ENCODE peak calls at places on chromosomes 13 and 19, in ten cellular contexts. One of them, this sample, is unnamed.

GRCh38 chr13:113857531-113858195 is 6.2 kb downstream of the GAS6 start:
- DNase-seq in stimulated activated CD8-positive, alpha-beta memory T cell treated with anti-CD3 and anti-CD28 coated beads, Interleukin-4, amount 100 ng/mL, for 24 hours: no peak
- DNase-seq in psoas muscle: no peak
- DNase-seq in AG09309: no peak
- DNase-seq in fibroblast of the conjunctiva: no peak
- DNase-seq in stimulated activated CD4-positive, alpha-beta T cell treated with anti-CD3 and anti-CD28 coated beads, Interleukin-2, amount 100 ng/mL, for 24 hours: no peak
- DNase-seq in activated B cell treated with CpG ODN at 0.5 μM for 24 hours: no peak
- DNase-seq in activated CD8-positive, alpha-beta memory T cell treated with anti-CD3 and anti-CD28 coated beads for 4 hours: no peak
- DNase-seq in body of pancreas: no peak
- DNase-seq in cardiac fibroblast: no peak
- DNase-seq in this sample: no peak

GRCh38 chr19:46963093-46963734 is 56.4 kb upstream of the NPAS1 start:
- DNase-seq in stimulated activated CD8-positive, alpha-beta memory T cell treated with anti-CD3 and anti-CD28 coated beads, Interleukin-4, amount 100 ng/mL, for 24 hours: no peak
- DNase-seq in fibroblast of the conjunctiva: no peak
- DNase-seq in AG09309: peak
- DNase-seq in cardiac fibroblast: peak
- DNase-seq in activated B cell treated with CpG ODN at 0.5 μM for 24 hours: no peak
- DNase-seq in psoas muscle: no peak
- DNase-seq in stimulated activated CD4-positive, alpha-beta T cell treated with anti-CD3 and anti-CD28 coated beads, Interleukin-2, amount 100 ng/mL, for 24 hours: no peak
- DNase-seq in body of pancreas: no peak
- DNase-seq in activated CD8-positive, alpha-beta memory T cell treated with anti-CD3 and anti-CD28 coated beads for 4 hours: no peak
- DNase-seq in this sample: peak

GRCh38 chr13:30877335-30877734 is 28.7 kb upstream of the MEDAG start:
- DNase-seq in activated CD8-positive, alpha-beta memory T cell treated with anti-CD3 and anti-CD28 coated beads for 4 hours: no peak
- DNase-seq in psoas muscle: no peak
- DNase-seq in AG09309: no peak
- DNase-seq in activated B cell treated with CpG ODN at 0.5 μM for 24 hours: no peak
- DNase-seq in body of pancreas: no peak
- DNase-seq in fibroblast of the conjunctiva: peak
- DNase-seq in stimulated activated CD4-positive, alpha-beta T cell treated with anti-CD3 and anti-CD28 coated beads, Interleukin-2, amount 100 ng/mL, for 24 hours: no peak
- DNase-seq in stimulated activated CD8-positive, alpha-beta memory T cell treated with anti-CD3 and anti-CD28 coated beads, Interleukin-4, amount 100 ng/mL, for 24 hours: no peak
- DNase-seq in cardiac fibroblast: peak
- DNase-seq in this sample: no peak

GRCh38 chr19:459724-460511 is 915 bp downstream of the SHC2 start:
- DNase-seq in stimulated activated CD4-positive, alpha-beta T cell treated with anti-CD3 and anti-CD28 coated beads, Interleukin-2, amount 100 ng/mL, for 24 hours: peak
- DNase-seq in psoas muscle: peak
- DNase-seq in activated CD8-positive, alpha-beta memory T cell treated with anti-CD3 and anti-CD28 coated beads for 4 hours: no peak
- DNase-seq in AG09309: no peak
- DNase-seq in cardiac fibroblast: peak
- DNase-seq in body of pancreas: peak
- DNase-seq in stimulated activated CD8-positive, alpha-beta memory T cell treated with anti-CD3 and anti-CD28 coated beads, Interleukin-4, amount 100 ng/mL, for 24 hours: peak
- DNase-seq in activated B cell treated with CpG ODN at 0.5 μM for 24 hours: no peak
- DNase-seq in fibroblast of the conjunctiva: no peak
- DNase-seq in this sample: no peak

GRCh38 chr19:18171605-18172327 is 1.8 kb upstream of the IFI30 start:
- DNase-seq in body of pancreas: no peak
- DNase-seq in activated CD8-positive, alpha-beta memory T cell treated with anti-CD3 and anti-CD28 coated beads for 4 hours: no peak
- DNase-seq in stimulated activated CD4-positive, alpha-beta T cell treated with anti-CD3 and anti-CD28 coated beads, Interleukin-2, amount 100 ng/mL, for 24 hours: no peak
- DNase-seq in psoas muscle: no peak
- DNase-seq in AG09309: no peak
- DNase-seq in stimulated activated CD8-positive, alpha-beta memory T cell treated with anti-CD3 and anti-CD28 coated beads, Interleukin-4, amount 100 ng/mL, for 24 hours: no peak
- DNase-seq in cardiac fibroblast: no peak
- DNase-seq in activated B cell treated with CpG ODN at 0.5 μM for 24 hours: no peak
- DNase-seq in fibroblast of the conjunctiva: no peak
- DNase-seq in this sample: no peak

GRCh38 chr19:54574527-54575056 is 1.0 kb downstream of the LILRA2 start:
- DNase-seq in activated CD8-positive, alpha-beta memory T cell treated with anti-CD3 and anti-CD28 coated beads for 4 hours: no peak
- DNase-seq in stimulated activated CD8-positive, alpha-beta memory T cell treated with anti-CD3 and anti-CD28 coated beads, Interleukin-4, amount 100 ng/mL, for 24 hours: no peak
- DNase-seq in AG09309: no peak
- DNase-seq in body of pancreas: no peak
- DNase-seq in fibroblast of the conjunctiva: no peak
- DNase-seq in activated B cell treated with CpG ODN at 0.5 μM for 24 hours: no peak
- DNase-seq in psoas muscle: no peak
- DNase-seq in cardiac fibroblast: no peak
- DNase-seq in stimulated activated CD4-positive, alpha-beta T cell treated with anti-CD3 and anti-CD28 coated beads, Interleukin-2, amount 100 ng/mL, for 24 hours: no peak
- DNase-seq in this sample: no peak

GRCh38 chr19:10690351-10690781 is 10.9 kb upstream of the QTRT1 start:
- DNase-seq in stimulated activated CD4-positive, alpha-beta T cell treated with anti-CD3 and anti-CD28 coated beads, Interleukin-2, amount 100 ng/mL, for 24 hours: no peak
- DNase-seq in body of pancreas: no peak
- DNase-seq in activated CD8-positive, alpha-beta memory T cell treated with anti-CD3 and anti-CD28 coated beads for 4 hours: no peak
- DNase-seq in stimulated activated CD8-positive, alpha-beta memory T cell treated with anti-CD3 and anti-CD28 coated beads, Interleukin-4, amount 100 ng/mL, for 24 hours: no peak
- DNase-seq in AG09309: peak
- DNase-seq in fibroblast of the conjunctiva: peak
- DNase-seq in activated B cell treated with CpG ODN at 0.5 μM for 24 hours: no peak
- DNase-seq in psoas muscle: no peak
- DNase-seq in cardiac fibroblast: peak
- DNase-seq in this sample: no peak

GRCh38 chr13:32261567-32261966 is 53.6 kb downstream of the ZAR1L start:
- DNase-seq in psoas muscle: peak
- DNase-seq in stimulated activated CD8-positive, alpha-beta memory T cell treated with anti-CD3 and anti-CD28 coated beads, Interleukin-4, amount 100 ng/mL, for 24 hours: no peak
- DNase-seq in AG09309: peak
- DNase-seq in body of pancreas: peak
- DNase-seq in stimulated activated CD4-positive, alpha-beta T cell treated with anti-CD3 and anti-CD28 coated beads, Interleukin-2, amount 100 ng/mL, for 24 hours: no peak
- DNase-seq in activated B cell treated with CpG ODN at 0.5 μM for 24 hours: no peak
- DNase-seq in fibroblast of the conjunctiva: peak
- DNase-seq in activated CD8-positive, alpha-beta memory T cell treated with anti-CD3 and anti-CD28 coated beads for 4 hours: no peak
- DNase-seq in cardiac fibroblast: peak
- DNase-seq in this sample: no peak

GRCh38 chr13:98365291-98365690 is 188.2 kb upstream of the RNF113B start:
- DNase-seq in fibroblast of the conjunctiva: no peak
- DNase-seq in stimulated activated CD4-positive, alpha-beta T cell treated with anti-CD3 and anti-CD28 coated beads, Interleukin-2, amount 100 ng/mL, for 24 hours: no peak
- DNase-seq in stimulated activated CD8-positive, alpha-beta memory T cell treated with anti-CD3 and anti-CD28 coated beads, Interleukin-4, amount 100 ng/mL, for 24 hours: no peak
- DNase-seq in activated CD8-positive, alpha-beta memory T cell treated with anti-CD3 and anti-CD28 coated beads for 4 hours: no peak
- DNase-seq in cardiac fibroblast: no peak
- DNase-seq in body of pancreas: no peak
- DNase-seq in AG09309: no peak
- DNase-seq in activated B cell treated with CpG ODN at 0.5 μM for 24 hours: no peak
- DNase-seq in psoas muscle: no peak
- DNase-seq in this sample: no peak

GRCh38 chr19:19626516-19627441 is 1.2 kb downstream of the LPAR2 start:
- DNase-seq in body of pancreas: no peak
- DNase-seq in AG09309: no peak
- DNase-seq in psoas muscle: peak
- DNase-seq in stimulated activated CD4-positive, alpha-beta T cell treated with anti-CD3 and anti-CD28 coated beads, Interleukin-2, amount 100 ng/mL, for 24 hours: no peak
- DNase-seq in activated CD8-positive, alpha-beta memory T cell treated with anti-CD3 and anti-CD28 coated beads for 4 hours: no peak
- DNase-seq in activated B cell treated with CpG ODN at 0.5 μM for 24 hours: no peak
- DNase-seq in cardiac fibroblast: no peak
- DNase-seq in fibroblast of the conjunctiva: no peak
- DNase-seq in stimulated activated CD8-positive, alpha-beta memory T cell treated with anti-CD3 and anti-CD28 coated beads, Interleukin-4, amount 100 ng/mL, for 24 hours: no peak
- DNase-seq in this sample: no peak

GRCh38 chr13:99743079-99743478 is 228.5 kb downstream of the ZIC5 start:
- DNase-seq in body of pancreas: no peak
- DNase-seq in activated B cell treated with CpG ODN at 0.5 μM for 24 hours: no peak
- DNase-seq in activated CD8-positive, alpha-beta memory T cell treated with anti-CD3 and anti-CD28 coated beads for 4 hours: no peak
- DNase-seq in psoas muscle: no peak
- DNase-seq in AG09309: no peak
- DNase-seq in stimulated activated CD4-positive, alpha-beta T cell treated with anti-CD3 and anti-CD28 coated beads, Interleukin-2, amount 100 ng/mL, for 24 hours: no peak
- DNase-seq in stimulated activated CD8-positive, alpha-beta memory T cell treated with anti-CD3 and anti-CD28 coated beads, Interleukin-4, amount 100 ng/mL, for 24 hours: no peak
- DNase-seq in fibroblast of the conjunctiva: no peak
- DNase-seq in cardiac fibroblast: no peak
- DNase-seq in this sample: no peak

This sample was measured in NK-92 treated with Interleukin-12 subunit alpha and Interleukin-12 subunit beta, amount 100 ng/mL, for 24 hours.